ENCODE peak calls at places on chromosomes 11 and 22, in ten cellular contexts. V, J, E, G, X, P, H, W, Q and B are unnamed samples.

GRCh38 chr11:2950825-2951224 is 21.6 kb upstream of the PHLDA2 start:
- DNase-seq in V (no peak), J (no peak), E (no peak), G (no peak), X (no peak), P (no peak), H (no peak), W (no peak), Q (no peak), B (no peak)

GRCh38 chr22:32325811-32326237 is 31.8 kb upstream of the RFPL3 start:
- DNase-seq in V (no peak), J (no peak), E (no peak), G (peak), X (no peak), P (no peak), H (peak), W (no peak), Q (peak), B (no peak)

GRCh38 chr11:66048525-66049313 is at the start of gene GAL3ST3:
- DNase-seq in V (no peak), J (peak), E (no peak), G (no peak), X (no peak), P (no peak), H (no peak), W (no peak), Q (no peak), B (no peak)

GRCh38 chr11:79173615-79174014 is 267.2 kb downstream of the TENM4 start:
- DNase-seq in V (no peak), J (no peak), E (no peak), G (no peak), X (no peak), P (no peak), H (no peak), W (no peak), Q (no peak), B (no peak)

GRCh38 chr11:13016415-13016814 is 7.3 kb downstream of the RASSF10 start:
- DNase-seq in V (peak), J (no peak), E (no peak), G (no peak), X (no peak), P (no peak), H (no peak), W (no peak), Q (no peak), B (no peak)

GRCh38 chr11:36818410-36818809 is 220.4 kb upstream of the RAG2 start:
- DNase-seq in V (no peak), J (peak), E (no peak), G (no peak), X (no peak), P (no peak), H (no peak), W (peak), Q (peak), B (no peak)

GRCh38 chr22:41831383-41831782 is 1.5 kb upstream of the SREBF2 start:
- DNase-seq in V (no peak), J (no peak), E (no peak), G (no peak), X (no peak), P (no peak), H (no peak), W (no peak), Q (peak), B (no peak)

GRCh38 chr11:69908511-69909220 is 89.5 kb upstream of the FGF3 start:
- DNase-seq in V (no peak), J (no peak), E (no peak), G (peak), X (no peak), P (no peak), H (peak), W (no peak), Q (no peak), B (no peak)

GRCh38 chr22:16915711-16916110 is 90.5 kb upstream of the XKR3 start:
- DNase-seq in V (no peak), J (no peak), E (no peak), G (no peak), X (no peak), P (no peak), H (no peak), W (no peak), Q (no peak), B (peak)

GRCh38 chr22:17303840-17304779 is 65.2 kb upstream of the CECR2 start:
- DNase-seq in V (no peak), J (no peak), E (no peak), G (no peak), X (no peak), P (no peak), H (peak), W (peak), Q (peak), B (no peak)